ENCODE peak calls at places on chromosomes 7 and 10, in eight cellular contexts. D is tibial nerve, R is IMR-90, I is ovary, F is heart left ventricle, L is stomach, X is body of pancreas, C is upper lobe of left lung. V is an unnamed sample.

GRCh38 chr7:123624527-123625183 is 23.0 kb downstream of the ASB15 start:
- DNase-seq in D (peak), R (peak), I (no peak), F (peak), L (peak), X (peak), C (no peak), V (no peak)

GRCh38 chr7:43294080-43294630 is 181.7 kb downstream of the HECW1 start:
- DNase-seq in D (no peak), R (peak), I (peak), F (no peak), L (no peak), X (no peak), C (no peak), V (peak)

GRCh38 chr10:128907155-128907554 is 559.9 kb upstream of the MGMT start:
- DNase-seq in D (no peak), R (no peak), I (no peak), F (no peak), L (no peak), X (no peak), C (peak), V (no peak)

GRCh38 chr7:111329367-111330234 is 232.7 kb downstream of the IMMP2L start:
- DNase-seq in D (no peak), R (peak), I (no peak), F (no peak), L (no peak), X (no peak), C (no peak), V (no peak)

GRCh38 chr10:32347363-32347735 is 391 bp upstream of the EPC1 start:
- DNase-seq in D (no peak), R (no peak), I (no peak), F (no peak), L (no peak), X (no peak), C (peak), V (no peak)

GRCh38 chr10:122277737-122278136 is 6.6 kb downstream of the BTBD16 start:
- DNase-seq in D (no peak), R (no peak), I (no peak), F (no peak), L (no peak), X (no peak), C (no peak), V (no peak)

GRCh38 chr10:117218654-117219053 is 21.4 kb downstream of the KCNK18 start:
- DNase-seq in D (no peak), R (no peak), I (no peak), F (no peak), L (no peak), X (no peak), C (no peak), V (no peak)

GRCh38 chr10:112389147-112389822 is 15.4 kb downstream of the ACSL5 start:
- DNase-seq in D (no peak), R (peak), I (no peak), F (no peak), L (peak), X (no peak), C (no peak), V (no peak)

GRCh38 chr7:65972976-65973375 is 9.0 kb downstream of the GUSB start:
- DNase-seq in D (no peak), R (no peak), I (no peak), F (no peak), L (no peak), X (no peak), C (no peak), V (peak)

GRCh38 chr7:70405241-70405640 is 726.7 kb upstream of the GALNT17 start:
- DNase-seq in D (no peak), R (no peak), I (no peak), F (no peak), L (no peak), X (no peak), C (no peak), V (no peak)

GRCh38 chr7:36969376-36969775 is 245.1 kb upstream of the AOAH start:
- DNase-seq in D (no peak), R (no peak), I (no peak), F (no peak), L (no peak), X (no peak), C (no peak), V (no peak)

GRCh38 chr7:156456503-156457115 is 184.0 kb upstream of the RNF32 start:
- DNase-seq in D (no peak), R (no peak), I (no peak), F (no peak), L (no peak), X (no peak), C (no peak), V (no peak)

DNA sequence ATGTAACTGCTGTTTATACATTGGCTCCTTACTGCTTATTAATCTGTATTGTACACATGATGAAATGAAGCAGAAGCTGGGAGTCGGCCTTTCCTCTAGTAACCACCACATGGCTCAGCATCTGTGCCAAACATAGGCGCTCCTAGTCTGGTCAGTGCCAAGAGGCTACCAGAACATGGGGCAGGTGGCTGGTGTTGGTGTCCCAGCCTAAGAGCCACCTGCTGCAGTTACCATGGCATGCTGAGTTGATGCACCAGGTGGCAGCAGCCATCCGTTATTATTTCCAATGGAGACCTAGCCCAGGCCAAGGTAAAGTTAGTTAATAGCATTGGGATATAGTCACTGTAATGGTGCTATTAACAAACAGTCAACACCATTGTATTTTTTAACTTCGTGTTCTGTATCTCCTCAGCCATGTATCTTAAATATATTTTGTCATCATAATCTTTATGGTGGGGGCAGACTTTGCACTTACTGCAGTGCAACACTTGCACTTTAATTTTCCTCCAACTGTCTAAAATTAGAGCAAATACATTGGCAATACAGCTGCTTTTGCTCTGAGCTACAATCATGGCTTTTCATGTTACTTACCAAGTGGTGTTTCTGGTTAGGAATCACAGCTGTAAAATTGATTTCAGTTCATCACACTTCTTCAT is 33.1 kb downstream of the HBP1 start:
- DNase-seq in D (no peak), R (peak), I (no peak), F (peak), L (peak), X (peak), C (no peak), V (no peak)
- TF ChIP-seq CTCF in D (peak), R (peak), I (no peak), F (peak), L (no peak), X (peak), C (peak), V (no peak)

DNA sequence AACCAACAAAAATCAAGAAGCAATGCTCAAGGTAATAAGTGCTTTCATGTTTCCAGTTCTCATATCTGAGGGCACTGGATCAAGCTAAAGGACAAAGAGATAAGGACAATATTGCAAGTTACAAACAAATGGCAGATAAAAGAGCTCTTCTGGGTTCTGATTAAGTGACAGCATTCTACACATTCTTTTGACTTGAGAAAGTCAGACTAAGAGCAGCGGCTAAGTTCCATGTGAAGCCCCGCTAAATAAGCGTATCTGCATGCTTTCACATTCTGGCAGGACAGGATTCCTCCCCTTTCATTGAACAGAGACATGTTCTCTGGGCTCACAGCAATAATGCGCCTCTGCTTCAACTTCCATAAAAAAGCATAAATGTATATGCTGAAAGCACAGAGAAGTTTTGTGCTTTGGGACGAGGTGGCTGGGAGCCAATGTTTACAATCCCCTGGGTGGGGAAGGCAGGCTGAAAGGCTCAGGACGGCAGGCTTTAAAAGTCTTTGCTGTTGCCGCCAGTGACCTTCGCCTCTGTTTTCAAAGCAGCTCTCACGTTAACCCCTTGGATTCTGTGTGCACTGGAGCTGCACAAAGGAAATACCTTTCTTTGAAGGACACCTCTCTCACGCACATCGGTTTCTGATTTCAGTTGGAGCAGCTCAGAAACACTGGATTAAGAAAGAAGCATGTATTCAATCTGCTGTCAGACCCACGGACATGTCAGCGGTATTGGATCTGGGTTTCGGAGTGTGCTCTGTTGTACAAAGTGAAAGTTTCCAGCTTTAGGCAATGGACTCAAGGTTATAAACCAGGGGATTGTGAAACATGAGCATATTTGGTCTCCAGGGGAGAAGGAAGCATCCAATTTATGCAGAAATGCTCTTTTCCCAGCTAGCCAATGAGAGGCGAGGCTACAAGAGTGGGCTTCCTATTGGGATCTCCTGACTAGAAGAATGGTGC is 105.4 kb upstream of the FAM133B start:
- DNase-seq in D (peak), R (peak), I (peak), F (peak), L (peak), X (peak), C (no peak), V (no peak)
- H3K4me3 ChIP-seq in D (peak), R (peak), I (peak), F (peak), L (peak), X (no peak), C (peak), V (peak)

GRCh38 chr10:3805791-3806381 is 20.9 kb upstream of the KLF6 start:
- DNase-seq in D (peak), R (peak), I (no peak), F (no peak), L (no peak), X (no peak), C (no peak), V (no peak)

GRCh38 chr10:3805227-3805790 is 20.3 kb upstream of the KLF6 start:
- DNase-seq in D (peak), R (peak), I (no peak), F (no peak), L (no peak), X (no peak), C (no peak), V (peak)

GRCh38 chr10:3807928-3808496 is 23.0 kb upstream of the KLF6 start:
- DNase-seq in D (no peak), R (no peak), I (no peak), F (no peak), L (no peak), X (no peak), C (no peak), V (no peak)

GRCh38 chr10:3807221-3807927 is 22.4 kb upstream of the KLF6 start:
- DNase-seq in D (no peak), R (no peak), I (no peak), F (no peak), L (no peak), X (no peak), C (no peak), V (no peak)

GRCh38 chr10:3806603-3807002 is 21.6 kb upstream of the KLF6 start:
- DNase-seq in D (no peak), R (peak), I (no peak), F (no peak), L (peak), X (no peak), C (no peak), V (no peak)
- TF ChIP-seq POLR2A in D (no peak), R (no peak), I (no peak), F (no peak), L (no peak), X (no peak), C (no peak), V (no peak)

DNA sequence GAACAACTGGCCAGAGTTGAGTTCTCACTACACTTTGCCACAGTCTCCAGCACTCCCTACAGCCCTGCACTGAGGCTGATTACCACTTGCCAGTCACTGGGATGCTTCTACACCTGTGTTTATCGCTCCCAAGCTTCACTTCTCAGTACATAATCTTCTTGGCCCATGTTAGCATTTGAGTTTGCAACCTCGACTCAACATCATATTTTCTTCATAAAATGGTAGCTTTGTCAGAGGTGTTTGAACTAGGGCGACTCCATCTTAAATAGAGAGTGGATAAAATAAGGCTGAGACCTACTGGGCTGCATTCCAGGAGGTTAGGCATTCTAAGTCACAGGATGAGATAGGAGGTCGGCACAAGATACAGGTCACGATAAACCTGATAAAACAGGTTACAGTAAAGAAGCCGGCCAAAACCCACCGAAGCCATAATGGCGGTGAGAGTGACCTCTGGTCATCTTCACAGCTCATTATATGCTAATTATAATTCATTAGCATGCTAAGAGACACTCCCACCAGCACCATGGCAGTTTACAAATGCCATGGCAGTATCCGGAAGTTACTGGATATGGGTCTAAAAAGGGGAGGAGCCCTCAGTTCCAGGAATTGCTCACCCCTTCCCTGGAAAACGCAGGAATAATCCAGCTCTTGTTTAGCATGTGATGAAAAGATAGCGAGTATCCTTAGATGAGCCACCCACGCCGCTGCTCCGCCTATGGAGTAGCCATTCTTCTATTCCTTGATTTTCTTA is 105.8 kb upstream of the KLF6 start:
- DNase-seq in D (no peak), R (no peak), I (no peak), F (no peak), L (no peak), X (no peak), C (no peak), V (no peak)
- TF ChIP-seq CTCF in D (no peak), R (no peak), I (no peak), F (no peak), L (no peak), X (no peak), C (no peak), V (no peak)

GRCh38 chr10:34838366-34838900 is 23.3 kb upstream of the PARD3 start:
- DNase-seq in D (no peak), R (no peak), I (no peak), F (no peak), L (no peak), X (no peak), C (no peak), V (no peak)
- H3K4me3 ChIP-seq in D (no peak), R (no peak), I (no peak), F (no peak), L (no peak), X (no peak), C (no peak), V (no peak)

GRCh38 chr10:21497177-21497807 is 28.2 kb downstream of the SKIDA1 start:
- DNase-seq in D (peak), R (peak), I (peak), F (peak), L (peak), X (peak), C (peak), V (peak)

GRCh38 chr10:21496285-21497176 is 29.0 kb downstream of the SKIDA1 start:
- DNase-seq in D (peak), R (peak), I (peak), F (peak), L (peak), X (peak), C (peak), V (peak)

GRCh38 chr10:21494221-21495001 is 31.1 kb downstream of the SKIDA1 start:
- DNase-seq in D (no peak), R (no peak), I (peak), F (peak), L (no peak), X (no peak), C (peak), V (peak)

GRCh38 chr10:21495002-21495685 is 30.3 kb downstream of the SKIDA1 start:
- DNase-seq in D (no peak), R (peak), I (peak), F (no peak), L (no peak), X (no peak), C (peak), V (peak)

DNA sequence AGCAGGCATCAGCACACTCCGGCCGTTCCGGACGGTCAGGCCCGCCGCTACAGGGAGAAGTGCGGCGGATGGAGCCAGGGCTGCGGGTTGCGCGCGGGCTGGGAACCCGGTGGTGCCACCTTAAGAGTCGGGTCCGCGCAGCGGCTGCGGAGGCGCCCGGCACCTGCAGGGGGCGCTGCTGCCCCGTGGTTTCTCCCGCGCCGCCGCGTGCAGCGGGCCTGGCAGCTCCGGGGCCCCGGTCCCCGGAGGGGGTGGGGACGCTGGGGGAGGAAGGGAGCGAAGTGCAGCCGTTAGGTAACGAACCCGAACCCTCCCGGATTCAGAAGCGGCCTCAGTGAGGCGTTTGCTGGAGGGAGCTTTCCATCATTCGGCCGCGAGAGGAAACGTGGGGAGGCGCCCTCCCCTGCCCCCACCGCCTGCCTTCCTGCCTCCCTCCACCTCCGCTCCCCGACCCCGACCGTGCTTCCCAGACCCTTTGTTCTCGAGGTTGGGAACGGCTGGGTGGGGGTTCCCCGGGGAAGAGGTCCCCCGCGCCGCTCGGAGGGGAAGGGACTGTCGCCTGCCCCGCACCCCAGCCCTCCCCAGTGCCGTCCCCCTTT is 29.7 kb downstream of the SKIDA1 start:
- DNase-seq in D (peak), R (peak), I (peak), F (peak), L (peak), X (peak), C (peak), V (peak)
- TF ChIP-seq POLR2A in D (no peak), R (no peak), I (peak), F (no peak), L (no peak), X (no peak), C (no peak), V (no peak)

V was measured in lower leg skin.